ENCODE peak calls at places on chromosomes 12 and 14, in four cellular contexts. R, U, C and Y are unnamed samples.

GRCh38 chr14:64510825-64511679 is 6.5 kb downstream of the ZBTB1 start:
- DNase-seq in R (peak), U (peak), C (no peak), Y (peak)

GRCh38 chr14:55454264-55455151 is 14.1 kb upstream of the TBPL2 start:
- DNase-seq in R (peak), U (no peak), C (no peak), Y (peak)

GRCh38 chr12:46572644-46573630 is 200.4 kb upstream of the SLC38A2 start:
- DNase-seq in R (no peak), U (no peak), C (no peak), Y (no peak)

GRCh38 chr14:52052289-52052943 is 16.4 kb downstream of the NID2 start:
- DNase-seq in R (no peak), U (no peak), C (no peak), Y (no peak)

GRCh38 chr14:58171090-58171489 is 19.1 kb upstream of the ARMH4 start:
- DNase-seq in R (peak), U (peak), C (peak), Y (peak)

GRCh38 chr14:71658261-71658860 is 273.9 kb upstream of the RGS6 start:
- DNase-seq in R (no peak), U (no peak), C (no peak), Y (no peak)

GRCh38 chr12:120849765-120850164 is 54.4 kb downstream of the SPPL3 start:
- DNase-seq in R (no peak), U (no peak), C (no peak), Y (peak)

GRCh38 chr12:52232916-52233461 is at the start of gene KRT7:
- DNase-seq in R (no peak), U (peak), C (no peak), Y (no peak)

GRCh38 chr12:132840536-132840935 is 11.9 kb upstream of the GOLGA3 start:
- DNase-seq in R (no peak), U (no peak), C (no peak), Y (no peak)

GRCh38 chr12:4121506-4122020 is 152.0 kb upstream of the CCND2 start:
- DNase-seq in R (no peak), U (no peak), C (no peak), Y (no peak)

GRCh38 chr14:87063181-87063580 is 929.8 kb downstream of the GALC start:
- DNase-seq in R (no peak), U (no peak), C (no peak), Y (no peak)

GRCh38 chr12:47754881-47755280 is 3.8 kb downstream of the RAPGEF3 start:
- DNase-seq in R (no peak), U (no peak), C (peak), Y (no peak)

GRCh38 chr14:88323520-88324199 is 591 bp upstream of the KCNK10 start:
- DNase-seq in R (no peak), U (peak), C (no peak), Y (no peak)

GRCh38 chr12:67618303-67618702 is 30.2 kb upstream of the DYRK2 start:
- DNase-seq in R (no peak), U (no peak), C (no peak), Y (no peak)

GRCh38 chr12:109567296-109567695 is 6.0 kb downstream of the MMAB start:
- DNase-seq in R (no peak), U (no peak), C (no peak), Y (no peak)

GRCh38 chr12:116244001-116244400 is 33.5 kb downstream of the MED13L start:
- DNase-seq in R (no peak), U (no peak), C (no peak), Y (no peak)

GRCh38 chr12:110639336-110640178 is 25.6 kb downstream of the TCTN1 start:
- DNase-seq in R (peak), U (no peak), C (no peak), Y (no peak)

GRCh38 chr14:62532186-62532585 is 513.1 kb downstream of the KCNH5 start:
- DNase-seq in R (no peak), U (no peak), C (no peak), Y (no peak)

GRCh38 chr14:87615822-87616679 is 376.9 kb downstream of the GALC start:
- DNase-seq in R (peak), U (peak), C (no peak), Y (peak)

GRCh38 chr12:86698581-86698980 is 442.4 kb upstream of the MGAT4C start:
- DNase-seq in R (no peak), U (no peak), C (no peak), Y (no peak)

GRCh38 chr14:104291123-104292000 is 153.0 kb downstream of the KIF26A start:
- DNase-seq in R (no peak), U (peak), C (no peak), Y (no peak)

GRCh38 chr14:75236897-75237296 is 41.7 kb upstream of the FOS start:
- DNase-seq in R (no peak), U (no peak), C (no peak), Y (no peak)

GRCh38 chr14:52052991-52053390 is 15.9 kb downstream of the NID2 start:
- DNase-seq in R (no peak), U (no peak), C (no peak), Y (no peak)

GRCh38 chr14:24057271-24057670 is 5.5 kb downstream of the CARMIL3 start:
- DNase-seq in R (no peak), U (no peak), C (no peak), Y (no peak)

GRCh38 chr12:4824415-4824814 is 85.3 kb upstream of the KCNA1 start:
- DNase-seq in R (no peak), U (no peak), C (no peak), Y (no peak)

GRCh38 chr14:32611752-32612151 is 282.7 kb downstream of the AKAP6 start:
- DNase-seq in R (no peak), U (no peak), C (no peak), Y (no peak)

GRCh38 chr12:7075518-7075917 is 15.0 kb downstream of the C1S start:
- DNase-seq in R (no peak), U (no peak), C (no peak), Y (no peak)

GRCh38 chr12:75889214-75889613 is 142.4 kb downstream of the PHLDA1 start:
- DNase-seq in R (no peak), U (peak), C (no peak), Y (no peak)

GRCh38 chr14:70896981-70897380 is 10.3 kb upstream of the PCNX1 start:
- DNase-seq in R (no peak), U (no peak), C (no peak), Y (no peak)

GRCh38 chr12:90481748-90482147 is 473.2 kb downstream of the CCER1 start:
- DNase-seq in R (no peak), U (no peak), C (no peak), Y (no peak)

GRCh38 chr12:62006076-62006732 is 254.0 kb upstream of the USP15 start:
- DNase-seq in R (peak), U (peak), C (no peak), Y (peak)

GRCh38 chr12:125804660-125805059 is 739.4 kb downstream of the AACS start:
- DNase-seq in R (no peak), U (no peak), C (no peak), Y (no peak)

GRCh38 chr14:60349663-60350365 is 100.8 kb downstream of the PPM1A start:
- DNase-seq in R (peak), U (peak), C (no peak), Y (peak)
- TF ChIP-seq CREM in R (no peak), U (no peak), C (no peak), Y (no peak)

GRCh38 chr14:72916174-72916573 is 10.1 kb upstream of the DCAF4 start:
- DNase-seq in R (no peak), U (no peak), C (no peak), Y (no peak)

GRCh38 chr14:72917420-72917819 is 8.8 kb upstream of the DCAF4 start:
- DNase-seq in R (no peak), U (no peak), C (no peak), Y (no peak)

GRCh38 chr14:72921396-72921795 is 4.9 kb upstream of the DCAF4 start:
- DNase-seq in R (no peak), U (no peak), C (no peak), Y (no peak)

GRCh38 chr14:72924332-72924731 is 1.9 kb upstream of the DCAF4 start:
- DNase-seq in R (peak), U (no peak), C (no peak), Y (peak)

DNA sequence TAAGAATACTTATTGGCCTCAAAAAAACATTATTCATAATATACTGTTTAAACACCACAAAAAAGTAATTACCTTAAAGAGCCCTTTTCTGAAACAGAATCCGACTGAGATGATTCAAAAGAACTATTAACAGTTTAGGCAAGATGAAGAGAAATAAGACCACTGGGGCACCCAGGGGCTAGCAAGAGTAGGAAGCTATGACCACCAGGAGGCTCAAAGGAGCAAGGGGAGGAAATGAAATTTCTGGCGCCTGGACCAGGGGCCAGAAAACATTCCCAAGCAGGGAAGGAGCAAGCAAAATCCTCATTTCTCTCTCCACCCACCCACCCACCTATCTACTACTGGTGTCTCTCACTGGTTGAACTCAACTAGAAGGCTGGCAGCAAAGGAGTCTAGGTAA is 6.3 kb upstream of the DCAF4 start:
- DNase-seq in R (no peak), U (no peak), C (no peak), Y (no peak)
- TF ChIP-seq CREM in R (no peak), U (no peak), C (no peak), Y (no peak)

GRCh38 chr14:41607966-41608663 is 1.4 kb downstream of the LRFN5 start:
- DNase-seq in R (no peak), U (peak), C (no peak), Y (no peak)
- TF ChIP-seq CREM in R (no peak), U (no peak), C (no peak), Y (no peak)

DNA sequence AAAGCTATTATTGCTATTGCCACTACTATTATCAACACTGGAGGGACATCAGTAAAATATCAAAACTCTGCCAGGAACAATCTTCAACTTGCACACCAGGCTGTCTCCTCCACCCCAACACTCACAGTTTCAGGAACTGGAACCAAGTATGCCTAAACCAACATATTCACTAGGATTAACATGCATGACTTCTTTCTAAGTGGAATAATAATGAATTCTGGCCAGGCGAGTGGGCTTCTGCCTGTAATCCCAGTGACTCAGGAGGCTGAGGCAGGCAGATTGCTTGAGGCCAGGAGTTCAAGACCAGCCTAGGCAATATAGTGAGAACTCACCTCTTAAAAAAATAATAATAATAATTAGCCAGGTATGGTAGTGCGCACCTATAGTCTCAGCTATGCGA is 58.1 kb downstream of the TBX5 start:
- DNase-seq in R (no peak), U (no peak), C (no peak), Y (no peak)
- TF ChIP-seq CREM in R (no peak), U (no peak), C (no peak), Y (no peak)

GRCh38 chr12:1920971-1921370 is 2.5 kb upstream of the CACNA2D4 start:
- DNase-seq in R (peak), U (no peak), C (no peak), Y (no peak)
- TF ChIP-seq CREM in R (no peak), U (no peak), C (no peak), Y (no peak)

GRCh38 chr14:50668852-50669194 is 717 bp upstream of the SAV1 start:
- DNase-seq in R (no peak), U (no peak), C (no peak), Y (no peak)

GRCh38 chr14:50668008-50668851 is at the start of gene SAV1:
- DNase-seq in R (peak), U (peak), C (no peak), Y (peak)

GRCh38 chr14:50669441-50669986 is 1.4 kb upstream of the SAV1 start:
- DNase-seq in R (no peak), U (no peak), C (no peak), Y (no peak)

GRCh38 chr14:50667491-50668007 is 557 bp downstream of the SAV1 start:
- DNase-seq in R (no peak), U (peak), C (no peak), Y (no peak)

GRCh38 chr14:50666772-50667490 is 1.2 kb downstream of the SAV1 start:
- DNase-seq in R (peak), U (no peak), C (no peak), Y (peak)
- TF ChIP-seq CREM in R (no peak), U (no peak), C (no peak), Y (no peak)

GRCh38 chr12:14982562-14982961 is 9.7 kb downstream of the PDE6H start:
- DNase-seq in R (no peak), U (no peak), C (no peak), Y (no peak)
- TF ChIP-seq CREM in R (no peak), U (no peak), C (no peak), Y (no peak)

GRCh38 chr12:122079038-122079531 is 529 bp downstream of the MLXIP start:
- DNase-seq in R (no peak), U (no peak), C (no peak), Y (no peak)
- TF ChIP-seq CREM in R (no peak), U (no peak), C (no peak), Y (no peak)